ENCODE peak calls at places on chromosomes 13 and 19, in six cellular contexts. U is HepG2, G is IMR-90, Q is GM12878, T is A549, R is K562. L is an unnamed sample.

GRCh38 chr19:1852294-1852646 is 4.0 kb upstream of the REXO1 start:
- DNase-seq in R (no peak), U (no peak), G (no peak), Q (no peak), T (no peak), L (no peak)

GRCh38 chr13:112972867-112973576 is 4.0 kb downstream of the MCF2L start:
- DNase-seq in T (no peak), G (no peak), R (no peak), U (no peak), Q (no peak), L (no peak)

GRCh38 chr19:51480590-51480989 is 2.3 kb downstream of the CEACAM18 start:
- DNase-seq in R (peak), U (peak), Q (no peak), T (no peak), G (no peak), L (peak)

GRCh38 chr13:32851083-32852064 is 164.8 kb upstream of the KL start:
- DNase-seq in Q (no peak), U (peak), G (no peak), R (no peak), T (no peak), L (peak)

GRCh38 chr19:16064209-16064889 is 11.9 kb upstream of the TPM4 start:
- DNase-seq in U (no peak), R (no peak), G (no peak), Q (no peak), T (no peak), L (no peak)

GRCh38 chr13:109160357-109160756 is 530.9 kb downstream of the MYO16 start:
- DNase-seq in R (no peak), Q (no peak), T (no peak), U (no peak), G (no peak), L (no peak)

GRCh38 chr13:98889419-98890079 is 88.3 kb downstream of the DOCK9 start:
- DNase-seq in T (no peak), U (no peak), R (no peak), Q (no peak), G (no peak), L (no peak)

GRCh38 chr19:35716985-35717664 is 678 bp upstream of the KMT2B start:
- DNase-seq in R (peak), Q (peak), G (peak), U (peak), T (peak), L (peak)

GRCh38 chr13:66492479-66492878 is 737.7 kb downstream of the PCDH9 start:
- DNase-seq in U (peak), T (peak), R (no peak), Q (no peak), G (no peak), L (peak)

GRCh38 chr13:49499889-49500660 is 4.3 kb downstream of the PHF11 start:
- DNase-seq in U (no peak), R (no peak), G (peak), T (no peak), Q (no peak), L (no peak)

GRCh38 chr19:53545271-53546065 is 7.5 kb downstream of the ZNF331 start:
- DNase-seq in T (peak), G (peak), R (no peak), U (no peak), Q (no peak), L (no peak)

GRCh38 chr19:31255863-31256600 is 93.2 kb downstream of the TSHZ3 start:
- DNase-seq in R (no peak), U (no peak), T (no peak), G (no peak), Q (no peak), L (no peak)

GRCh38 chr13:105984236-105984635 is 551.2 kb downstream of the EFNB2 start:
- DNase-seq in T (no peak), U (no peak), G (no peak), R (no peak), Q (no peak), L (no peak)

GRCh38 chr19:48292798-48293197 is 22.9 kb downstream of the ZNF114 start:
- DNase-seq in G (peak), T (peak), U (no peak), R (no peak), Q (no peak), L (no peak)

GRCh38 chr13:106997696-106998095 is 429.8 kb upstream of the ARGLU1 start:
- DNase-seq in U (no peak), T (no peak), Q (no peak), R (no peak), G (no peak), L (no peak)

GRCh38 chr13:32211788-32212187 is 103.4 kb downstream of the ZAR1L start:
- DNase-seq in Q (no peak), G (peak), U (no peak), R (no peak), T (no peak), L (no peak)

GRCh38 chr13:20964904-20965303 is 62.4 kb upstream of the XPO4 start:
- DNase-seq in U (no peak), G (peak), R (no peak), Q (no peak), T (no peak), L (no peak)

GRCh38 chr13:50309200-50309848 is 294.1 kb downstream of the KCNRG start:
- DNase-seq in Q (no peak), U (no peak), G (no peak), T (no peak), R (no peak), L (no peak)

GRCh38 chr13:59774511-59774911 is 389.2 kb downstream of the DIAPH3 start:
- DNase-seq in Q (no peak), T (peak), R (no peak), G (peak), U (peak), L (no peak)

GRCh38 chr19:53156888-53157287 is 2.0 kb downstream of the ZNF347 start:
- DNase-seq in U (no peak), T (no peak), Q (no peak), R (no peak), G (no peak), L (no peak)

GRCh38 chr13:102800145-102801041 is 1.5 kb downstream of the BIVM start:
- DNase-seq in R (peak), G (peak), Q (no peak), U (peak), T (peak), L (peak)

GRCh38 chr13:102793583-102794355 is 5.0 kb downstream of the POGLUT2 start:
- DNase-seq in R (no peak), Q (no peak), U (no peak), G (no peak), T (no peak), L (no peak)

GRCh38 chr13:102798653-102799543 is at the start of the genes BIVM and POGLUT2:
- DNase-seq in Q (peak), T (peak), R (peak), U (peak), G (peak), L (peak)

GRCh38 chr13:102799544-102800144 is 725 bp downstream of the BIVM start:
- DNase-seq in Q (no peak), U (no peak), R (peak), T (peak), G (peak), L (peak)
- TF ChIP-seq BHLHE40 in Q (no peak), U (no peak), R (no peak), T (no peak), G (no peak), L (no peak)

DNA sequence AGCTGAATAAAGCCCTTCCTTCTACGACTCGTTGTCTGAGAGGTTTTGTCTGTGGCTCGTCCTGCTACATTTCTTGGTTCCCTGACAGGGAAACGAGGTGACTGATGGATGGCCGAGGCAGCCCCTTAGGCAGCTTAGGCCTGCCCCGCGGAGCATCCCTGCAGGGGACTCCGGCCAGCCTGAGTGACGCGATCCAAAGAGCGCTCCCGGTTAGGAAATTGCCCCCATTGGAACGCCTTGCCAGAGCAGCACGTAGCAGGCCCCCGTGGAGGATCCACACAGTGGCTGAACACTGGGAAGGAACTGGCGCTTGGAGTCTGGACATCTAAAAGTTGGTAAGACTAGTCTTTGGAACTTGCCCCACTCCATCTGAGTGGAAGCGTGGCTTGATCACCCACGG is 296.8 kb upstream of the SGCG start:
- DNase-seq in T (no peak), Q (no peak), R (no peak), G (no peak), U (no peak), L (no peak)
- TF ChIP-seq BHLHE40 in T (no peak), Q (no peak), R (no peak), G (no peak), U (no peak), L (no peak)

DNA sequence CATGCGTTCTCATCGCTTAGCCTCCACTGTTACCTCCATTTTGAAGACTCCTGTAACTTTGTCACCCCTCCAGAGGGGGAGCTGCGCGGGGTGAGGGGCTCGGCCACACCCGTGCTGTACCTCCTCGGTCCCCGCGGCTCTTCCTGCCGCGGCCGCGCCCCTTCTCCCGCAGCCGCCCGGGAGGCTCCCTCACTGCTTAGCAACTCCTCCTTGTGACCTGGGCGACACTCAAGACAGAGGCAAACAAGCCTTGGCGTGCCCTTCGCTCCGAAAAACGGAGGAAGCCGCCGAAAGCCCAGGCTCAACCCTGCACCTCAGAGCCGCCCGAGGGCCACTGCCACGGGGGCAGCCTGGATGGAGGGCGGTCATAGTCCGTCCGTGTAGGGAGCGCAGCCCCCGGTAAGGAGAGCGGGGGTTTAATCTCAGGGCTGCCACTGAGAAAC is 494.3 kb downstream of the FOXO1 start:
- DNase-seq in R (no peak), T (no peak), U (no peak), Q (no peak), G (no peak), L (no peak)
- TF ChIP-seq BHLHE40 in R (no peak), T (no peak), U (no peak), Q (no peak), G (no peak), L (no peak)

GRCh38 chr13:43432948-43433347 is 353.8 kb downstream of the ENOX1 start:
- DNase-seq in G (no peak), T (no peak), U (no peak), R (no peak), Q (no peak), L (no peak)

GRCh38 chr13:43434185-43434584 is 352.6 kb downstream of the ENOX1 start:
- DNase-seq in Q (no peak), T (no peak), U (no peak), G (no peak), R (no peak), L (no peak)

GRCh38 chr13:43428545-43429287 is 358.1 kb downstream of the ENOX1 start:
- DNase-seq in Q (no peak), R (no peak), T (no peak), G (no peak), U (no peak), L (no peak)

GRCh38 chr13:43433691-43434121 is 353.1 kb downstream of the ENOX1 start:
- DNase-seq in Q (no peak), R (no peak), U (no peak), G (no peak), T (no peak), L (no peak)

DNA sequence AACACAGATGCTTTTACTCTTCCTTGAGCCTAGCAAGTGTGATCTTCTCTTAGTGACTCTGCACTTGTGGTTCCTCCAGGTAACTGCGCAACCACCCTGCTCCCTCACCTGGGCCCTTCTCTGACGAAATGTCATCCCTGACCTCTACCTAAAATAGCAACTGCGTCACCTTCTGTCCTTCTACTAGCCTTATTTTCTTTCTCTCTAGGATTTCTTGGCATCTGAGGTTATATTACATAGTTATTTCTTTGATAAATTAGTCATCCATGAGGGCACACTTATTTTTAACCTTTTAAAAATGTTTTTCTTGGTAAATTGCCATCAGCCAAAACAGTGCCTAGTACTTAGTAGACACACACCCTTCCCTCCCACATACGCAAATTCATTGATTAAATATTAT is 355.5 kb downstream of the ENOX1 start:
- DNase-seq in U (no peak), G (no peak), Q (no peak), T (no peak), R (no peak), L (no peak)
- TF ChIP-seq BHLHE40 in U (no peak), G (no peak), Q (no peak), T (no peak), R (no peak), L (no peak)